ENCODE peak calls at places on chromosomes 6 and 20, in ten cellular contexts. One of them, this sample, is unnamed.

GRCh38 chr6:124319410-124319809 is 515.7 kb downstream of the NKAIN2 start:
- DNase-seq in HCEC 1CT: no peak
- DNase-seq in sciatic nerve: no peak
- DNase-seq in activated T-helper 2 cell treated with anti-CD3 and anti-CD28 coated beads, Interferon-gamma antibody, Interleukin-2, Interleukin-4, amounts not matched to agents 10 μg/mL and 5 μg/mL and 100 μg/mL, durations not matched to agents 14 hours and 24 hours and 36 hours: no peak
- DNase-seq in C1 segment of cervical spinal cord: no peak
- DNase-seq in COR-L47: peak; percentile 51
- DNase-seq in CD4-positive, alpha-beta T cell: no peak
- DNase-seq in heart left ventricle: no peak
- DNase-seq in hypothalamus: no peak
- DNase-seq in activated T-cell treated with anti-CD3 and anti-CD28 coated beads for 4 hours: no peak
- DNase-seq in this sample: no peak

GRCh38 chr20:46349742-46350056 is 41.4 kb upstream of the CDH22 start:
- DNase-seq in HCEC 1CT: no peak
- DNase-seq in sciatic nerve: no peak
- DNase-seq in activated T-helper 2 cell treated with anti-CD3 and anti-CD28 coated beads, Interferon-gamma antibody, Interleukin-2, Interleukin-4, amounts not matched to agents 10 μg/mL and 5 μg/mL and 100 μg/mL, durations not matched to agents 14 hours and 24 hours and 36 hours: no peak
- DNase-seq in C1 segment of cervical spinal cord: no peak
- DNase-seq in COR-L47: peak; percentile 14
- DNase-seq in CD4-positive, alpha-beta T cell: no peak
- DNase-seq in heart left ventricle: no peak
- DNase-seq in hypothalamus: no peak
- DNase-seq in activated T-cell treated with anti-CD3 and anti-CD28 coated beads for 4 hours: no peak
- DNase-seq in this sample: peak; percentile 76

GRCh38 chr6:143726015-143726647 is 48.4 kb downstream of the PHACTR2 start:
- DNase-seq in HCEC 1CT: no peak
- DNase-seq in sciatic nerve: no peak
- DNase-seq in activated T-helper 2 cell treated with anti-CD3 and anti-CD28 coated beads, Interferon-gamma antibody, Interleukin-2, Interleukin-4, amounts not matched to agents 10 μg/mL and 5 μg/mL and 100 μg/mL, durations not matched to agents 14 hours and 24 hours and 36 hours: no peak
- DNase-seq in C1 segment of cervical spinal cord: no peak
- DNase-seq in COR-L47: no peak
- DNase-seq in CD4-positive, alpha-beta T cell: no peak
- DNase-seq in heart left ventricle: no peak
- DNase-seq in hypothalamus: no peak
- DNase-seq in activated T-cell treated with anti-CD3 and anti-CD28 coated beads for 4 hours: no peak
- DNase-seq in this sample: no peak

GRCh38 chr20:60063739-60064138 is 105.5 kb downstream of the CDH26 start:
- DNase-seq in HCEC 1CT: no peak
- DNase-seq in sciatic nerve: no peak
- DNase-seq in activated T-helper 2 cell treated with anti-CD3 and anti-CD28 coated beads, Interferon-gamma antibody, Interleukin-2, Interleukin-4, amounts not matched to agents 10 μg/mL and 5 μg/mL and 100 μg/mL, durations not matched to agents 14 hours and 24 hours and 36 hours: no peak
- DNase-seq in C1 segment of cervical spinal cord: no peak
- DNase-seq in COR-L47: no peak
- DNase-seq in CD4-positive, alpha-beta T cell: no peak
- DNase-seq in heart left ventricle: no peak
- DNase-seq in hypothalamus: no peak
- DNase-seq in activated T-cell treated with anti-CD3 and anti-CD28 coated beads for 4 hours: no peak
- DNase-seq in this sample: peak; percentile 54

GRCh38 chr20:50416930-50417329 is 93.3 kb upstream of the PTPN1 start:
- DNase-seq in HCEC 1CT: no peak
- DNase-seq in sciatic nerve: no peak
- DNase-seq in activated T-helper 2 cell treated with anti-CD3 and anti-CD28 coated beads, Interferon-gamma antibody, Interleukin-2, Interleukin-4, amounts not matched to agents 10 μg/mL and 5 μg/mL and 100 μg/mL, durations not matched to agents 14 hours and 24 hours and 36 hours: no peak
- DNase-seq in C1 segment of cervical spinal cord: no peak
- DNase-seq in COR-L47: no peak
- DNase-seq in CD4-positive, alpha-beta T cell: no peak
- DNase-seq in heart left ventricle: no peak
- DNase-seq in hypothalamus: no peak
- DNase-seq in activated T-cell treated with anti-CD3 and anti-CD28 coated beads for 4 hours: no peak
- DNase-seq in this sample: no peak

GRCh38 chr6:159117031-159117430 is 52.2 kb upstream of the FNDC1 start:
- DNase-seq in HCEC 1CT: no peak
- DNase-seq in sciatic nerve: no peak
- DNase-seq in activated T-helper 2 cell treated with anti-CD3 and anti-CD28 coated beads, Interferon-gamma antibody, Interleukin-2, Interleukin-4, amounts not matched to agents 10 μg/mL and 5 μg/mL and 100 μg/mL, durations not matched to agents 14 hours and 24 hours and 36 hours: no peak
- DNase-seq in C1 segment of cervical spinal cord: peak; percentile 33
- DNase-seq in COR-L47: no peak
- DNase-seq in CD4-positive, alpha-beta T cell: no peak
- DNase-seq in heart left ventricle: no peak
- DNase-seq in hypothalamus: no peak
- DNase-seq in activated T-cell treated with anti-CD3 and anti-CD28 coated beads for 4 hours: no peak
- DNase-seq in this sample: no peak

GRCh38 chr6:2713473-2714358 is 37.0 kb downstream of the MYLK4 start:
- DNase-seq in HCEC 1CT: peak; percentile 65
- DNase-seq in sciatic nerve: no peak
- DNase-seq in activated T-helper 2 cell treated with anti-CD3 and anti-CD28 coated beads, Interferon-gamma antibody, Interleukin-2, Interleukin-4, amounts not matched to agents 10 μg/mL and 5 μg/mL and 100 μg/mL, durations not matched to agents 14 hours and 24 hours and 36 hours: no peak
- DNase-seq in C1 segment of cervical spinal cord: no peak
- DNase-seq in COR-L47: no peak
- DNase-seq in CD4-positive, alpha-beta T cell: no peak
- DNase-seq in heart left ventricle: no peak
- DNase-seq in hypothalamus: no peak
- DNase-seq in activated T-cell treated with anti-CD3 and anti-CD28 coated beads for 4 hours: no peak
- DNase-seq in this sample: peak; percentile 70

GRCh38 chr6:17842934-17843821 is 136.5 kb upstream of the NUP153 start:
- DNase-seq in HCEC 1CT: no peak
- DNase-seq in sciatic nerve: no peak
- DNase-seq in activated T-helper 2 cell treated with anti-CD3 and anti-CD28 coated beads, Interferon-gamma antibody, Interleukin-2, Interleukin-4, amounts not matched to agents 10 μg/mL and 5 μg/mL and 100 μg/mL, durations not matched to agents 14 hours and 24 hours and 36 hours: no peak
- DNase-seq in C1 segment of cervical spinal cord: no peak
- DNase-seq in COR-L47: no peak
- DNase-seq in CD4-positive, alpha-beta T cell: no peak
- DNase-seq in heart left ventricle: no peak
- DNase-seq in hypothalamus: no peak
- DNase-seq in activated T-cell treated with anti-CD3 and anti-CD28 coated beads for 4 hours: no peak
- DNase-seq in this sample: no peak

GRCh38 chr20:23178806-23179205 is 92.7 kb upstream of the CD93 start:
- DNase-seq in HCEC 1CT: no peak
- DNase-seq in sciatic nerve: no peak
- DNase-seq in activated T-helper 2 cell treated with anti-CD3 and anti-CD28 coated beads, Interferon-gamma antibody, Interleukin-2, Interleukin-4, amounts not matched to agents 10 μg/mL and 5 μg/mL and 100 μg/mL, durations not matched to agents 14 hours and 24 hours and 36 hours: no peak
- DNase-seq in C1 segment of cervical spinal cord: no peak
- DNase-seq in COR-L47: no peak
- DNase-seq in CD4-positive, alpha-beta T cell: no peak
- DNase-seq in heart left ventricle: peak; percentile 51
- DNase-seq in hypothalamus: no peak
- DNase-seq in activated T-cell treated with anti-CD3 and anti-CD28 coated beads for 4 hours: no peak
- DNase-seq in this sample: no peak

GRCh38 chr20:11159728-11160127 is 485.9 kb upstream of the JAG1 start:
- DNase-seq in HCEC 1CT: no peak
- DNase-seq in sciatic nerve: no peak
- DNase-seq in activated T-helper 2 cell treated with anti-CD3 and anti-CD28 coated beads, Interferon-gamma antibody, Interleukin-2, Interleukin-4, amounts not matched to agents 10 μg/mL and 5 μg/mL and 100 μg/mL, durations not matched to agents 14 hours and 24 hours and 36 hours: no peak
- DNase-seq in C1 segment of cervical spinal cord: peak; percentile 5
- DNase-seq in COR-L47: no peak
- DNase-seq in CD4-positive, alpha-beta T cell: no peak
- DNase-seq in heart left ventricle: no peak
- DNase-seq in hypothalamus: peak; percentile 1
- DNase-seq in activated T-cell treated with anti-CD3 and anti-CD28 coated beads for 4 hours: no peak
- DNase-seq in this sample: peak; percentile 26

GRCh38 chr6:56292505-56293181 is 45.3 kb upstream of the COL21A1 start:
- DNase-seq in HCEC 1CT: peak; percentile 68
- DNase-seq in sciatic nerve: no peak
- DNase-seq in activated T-helper 2 cell treated with anti-CD3 and anti-CD28 coated beads, Interferon-gamma antibody, Interleukin-2, Interleukin-4, amounts not matched to agents 10 μg/mL and 5 μg/mL and 100 μg/mL, durations not matched to agents 14 hours and 24 hours and 36 hours: no peak
- DNase-seq in C1 segment of cervical spinal cord: no peak
- DNase-seq in COR-L47: peak; percentile 62
- DNase-seq in CD4-positive, alpha-beta T cell: no peak
- DNase-seq in heart left ventricle: no peak
- DNase-seq in hypothalamus: peak; percentile 0
- DNase-seq in activated T-cell treated with anti-CD3 and anti-CD28 coated beads for 4 hours: no peak
- DNase-seq in this sample: peak; percentile 48

GRCh38 chr6:114690625-114691024 is 347.8 kb upstream of the HS3ST5 start:
- DNase-seq in HCEC 1CT: no peak
- DNase-seq in sciatic nerve: no peak
- DNase-seq in activated T-helper 2 cell treated with anti-CD3 and anti-CD28 coated beads, Interferon-gamma antibody, Interleukin-2, Interleukin-4, amounts not matched to agents 10 μg/mL and 5 μg/mL and 100 μg/mL, durations not matched to agents 14 hours and 24 hours and 36 hours: no peak
- DNase-seq in C1 segment of cervical spinal cord: no peak
- DNase-seq in COR-L47: no peak
- DNase-seq in CD4-positive, alpha-beta T cell: no peak
- DNase-seq in heart left ventricle: no peak
- DNase-seq in hypothalamus: no peak
- DNase-seq in activated T-cell treated with anti-CD3 and anti-CD28 coated beads for 4 hours: no peak
- DNase-seq in this sample: no peak

GRCh38 chr6:80331522-80331921 is 225.1 kb downstream of the BCKDHB start:
- DNase-seq in HCEC 1CT: no peak
- DNase-seq in sciatic nerve: no peak
- DNase-seq in activated T-helper 2 cell treated with anti-CD3 and anti-CD28 coated beads, Interferon-gamma antibody, Interleukin-2, Interleukin-4, amounts not matched to agents 10 μg/mL and 5 μg/mL and 100 μg/mL, durations not matched to agents 14 hours and 24 hours and 36 hours: no peak
- DNase-seq in C1 segment of cervical spinal cord: no peak
- DNase-seq in COR-L47: peak; percentile 84
- DNase-seq in CD4-positive, alpha-beta T cell: no peak
- DNase-seq in heart left ventricle: no peak
- DNase-seq in hypothalamus: no peak
- DNase-seq in activated T-cell treated with anti-CD3 and anti-CD28 coated beads for 4 hours: no peak
- DNase-seq in this sample: no peak

GRCh38 chr6:147651249-147652063 is 143.0 kb downstream of the SAMD5 start:
- DNase-seq in HCEC 1CT: no peak
- DNase-seq in sciatic nerve: no peak
- DNase-seq in activated T-helper 2 cell treated with anti-CD3 and anti-CD28 coated beads, Interferon-gamma antibody, Interleukin-2, Interleukin-4, amounts not matched to agents 10 μg/mL and 5 μg/mL and 100 μg/mL, durations not matched to agents 14 hours and 24 hours and 36 hours: no peak
- DNase-seq in C1 segment of cervical spinal cord: no peak
- DNase-seq in COR-L47: no peak
- DNase-seq in CD4-positive, alpha-beta T cell: no peak
- DNase-seq in heart left ventricle: peak; percentile 35
- DNase-seq in hypothalamus: no peak
- DNase-seq in activated T-cell treated with anti-CD3 and anti-CD28 coated beads for 4 hours: no peak
- DNase-seq in this sample: no peak

GRCh38 chr6:133964052-133964451 is 11.0 kb downstream of the TBPL1 start:
- DNase-seq in HCEC 1CT: peak; percentile 95
- DNase-seq in sciatic nerve: no peak
- DNase-seq in activated T-helper 2 cell treated with anti-CD3 and anti-CD28 coated beads, Interferon-gamma antibody, Interleukin-2, Interleukin-4, amounts not matched to agents 10 μg/mL and 5 μg/mL and 100 μg/mL, durations not matched to agents 14 hours and 24 hours and 36 hours: no peak
- DNase-seq in C1 segment of cervical spinal cord: no peak
- DNase-seq in COR-L47: no peak
- DNase-seq in CD4-positive, alpha-beta T cell: no peak
- DNase-seq in heart left ventricle: no peak
- DNase-seq in hypothalamus: no peak
- DNase-seq in activated T-cell treated with anti-CD3 and anti-CD28 coated beads for 4 hours: no peak
- DNase-seq in this sample: peak; percentile 93

GRCh38 chr6:106973018-106973840 is 1.3 kb downstream of the CD24 start:
- DNase-seq in HCEC 1CT: no peak
- DNase-seq in sciatic nerve: no peak
- DNase-seq in activated T-helper 2 cell treated with anti-CD3 and anti-CD28 coated beads, Interferon-gamma antibody, Interleukin-2, Interleukin-4, amounts not matched to agents 10 μg/mL and 5 μg/mL and 100 μg/mL, durations not matched to agents 14 hours and 24 hours and 36 hours: no peak
- DNase-seq in C1 segment of cervical spinal cord: no peak
- DNase-seq in COR-L47: peak; percentile 19
- DNase-seq in CD4-positive, alpha-beta T cell: no peak
- DNase-seq in heart left ventricle: no peak
- DNase-seq in hypothalamus: no peak
- DNase-seq in activated T-cell treated with anti-CD3 and anti-CD28 coated beads for 4 hours: no peak
- DNase-seq in this sample: peak; percentile 76

GRCh38 chr6:29589423-29590048 is 4.6 kb downstream of the OR2H2 start:
- DNase-seq in HCEC 1CT: peak; percentile 42
- DNase-seq in sciatic nerve: no peak
- DNase-seq in activated T-helper 2 cell treated with anti-CD3 and anti-CD28 coated beads, Interferon-gamma antibody, Interleukin-2, Interleukin-4, amounts not matched to agents 10 μg/mL and 5 μg/mL and 100 μg/mL, durations not matched to agents 14 hours and 24 hours and 36 hours: peak; percentile 23
- DNase-seq in C1 segment of cervical spinal cord: no peak
- DNase-seq in COR-L47: no peak
- DNase-seq in CD4-positive, alpha-beta T cell: peak; percentile 33
- DNase-seq in heart left ventricle: no peak
- DNase-seq in hypothalamus: peak; percentile 25
- DNase-seq in activated T-cell treated with anti-CD3 and anti-CD28 coated beads for 4 hours: peak; percentile 50
- DNase-seq in this sample: no peak

GRCh38 chr20:37464611-37465010 is 56.4 kb upstream of the NNAT start:
- DNase-seq in HCEC 1CT: no peak
- DNase-seq in sciatic nerve: no peak
- DNase-seq in activated T-helper 2 cell treated with anti-CD3 and anti-CD28 coated beads, Interferon-gamma antibody, Interleukin-2, Interleukin-4, amounts not matched to agents 10 μg/mL and 5 μg/mL and 100 μg/mL, durations not matched to agents 14 hours and 24 hours and 36 hours: no peak
- DNase-seq in C1 segment of cervical spinal cord: no peak
- DNase-seq in COR-L47: no peak
- DNase-seq in CD4-positive, alpha-beta T cell: no peak
- DNase-seq in heart left ventricle: no peak
- DNase-seq in hypothalamus: no peak
- DNase-seq in activated T-cell treated with anti-CD3 and anti-CD28 coated beads for 4 hours: no peak
- DNase-seq in this sample: no peak

GRCh38 chr6:16511723-16512584 is 249.3 kb downstream of the ATXN1 start:
- DNase-seq in HCEC 1CT: no peak
- DNase-seq in sciatic nerve: no peak
- DNase-seq in activated T-helper 2 cell treated with anti-CD3 and anti-CD28 coated beads, Interferon-gamma antibody, Interleukin-2, Interleukin-4, amounts not matched to agents 10 μg/mL and 5 μg/mL and 100 μg/mL, durations not matched to agents 14 hours and 24 hours and 36 hours: no peak
- DNase-seq in C1 segment of cervical spinal cord: no peak
- DNase-seq in COR-L47: peak; percentile 37
- DNase-seq in CD4-positive, alpha-beta T cell: peak; percentile 19
- DNase-seq in heart left ventricle: no peak
- DNase-seq in hypothalamus: no peak
- DNase-seq in activated T-cell treated with anti-CD3 and anti-CD28 coated beads for 4 hours: no peak
- DNase-seq in this sample: no peak

GRCh38 chr6:36660771-36661471 is 17.6 kb upstream of the CDKN1A start:
- DNase-seq in HCEC 1CT: no peak
- DNase-seq in sciatic nerve: peak; percentile 83
- DNase-seq in activated T-helper 2 cell treated with anti-CD3 and anti-CD28 coated beads, Interferon-gamma antibody, Interleukin-2, Interleukin-4, amounts not matched to agents 10 μg/mL and 5 μg/mL and 100 μg/mL, durations not matched to agents 14 hours and 24 hours and 36 hours: no peak
- DNase-seq in C1 segment of cervical spinal cord: peak; percentile 52
- DNase-seq in COR-L47: no peak
- DNase-seq in CD4-positive, alpha-beta T cell: no peak
- DNase-seq in heart left ventricle: peak; percentile 75
- DNase-seq in hypothalamus: no peak
- DNase-seq in activated T-cell treated with anti-CD3 and anti-CD28 coated beads for 4 hours: no peak
- DNase-seq in this sample: no peak

GRCh38 chr6:137808836-137809315 is 58.2 kb upstream of the TNFAIP3 start:
- DNase-seq in HCEC 1CT: no peak
- DNase-seq in sciatic nerve: no peak
- DNase-seq in activated T-helper 2 cell treated with anti-CD3 and anti-CD28 coated beads, Interferon-gamma antibody, Interleukin-2, Interleukin-4, amounts not matched to agents 10 μg/mL and 5 μg/mL and 100 μg/mL, durations not matched to agents 14 hours and 24 hours and 36 hours: no peak
- DNase-seq in C1 segment of cervical spinal cord: no peak
- DNase-seq in COR-L47: no peak
- DNase-seq in CD4-positive, alpha-beta T cell: no peak
- DNase-seq in heart left ventricle: no peak
- DNase-seq in hypothalamus: no peak
- DNase-seq in activated T-cell treated with anti-CD3 and anti-CD28 coated beads for 4 hours: no peak
- DNase-seq in this sample: no peak

GRCh38 chr6:105596284-105596755 is 193.4 kb upstream of the PREP start:
- DNase-seq in HCEC 1CT: peak; percentile 95
- DNase-seq in sciatic nerve: no peak
- DNase-seq in activated T-helper 2 cell treated with anti-CD3 and anti-CD28 coated beads, Interferon-gamma antibody, Interleukin-2, Interleukin-4, amounts not matched to agents 10 μg/mL and 5 μg/mL and 100 μg/mL, durations not matched to agents 14 hours and 24 hours and 36 hours: no peak
- DNase-seq in C1 segment of cervical spinal cord: no peak
- DNase-seq in COR-L47: no peak
- DNase-seq in CD4-positive, alpha-beta T cell: no peak
- DNase-seq in heart left ventricle: no peak
- DNase-seq in hypothalamus: no peak
- DNase-seq in activated T-cell treated with anti-CD3 and anti-CD28 coated beads for 4 hours: no peak
- DNase-seq in this sample: peak; percentile 87